ENCODE peak calls at places on chromosome 11, in six cellular contexts. R is dorsolateral prefrontal cortex, Z is A549, W is epithelial cell of esophagus, P is Calu3, L is foreskin melanocyte. I is an unnamed sample.

GRCh38 chr11:107898270-107898669 is 30.0 kb upstream of the RAB39A start:
- DNase-seq in W (peak; percentile 66), P (no peak), Z (peak; percentile 8), L (peak; percentile 9), R (no peak), I (peak; percentile 7)

GRCh38 chr11:44326615-44327475 is 16.9 kb upstream of the ALX4 start:
- DNase-seq in W (peak; percentile 18), R (no peak), Z (no peak), L (no peak), P (no peak), I (no peak)

GRCh38 chr11:36041988-36042606 is 98.2 kb downstream of the LDLRAD3 start:
- DNase-seq in L (no peak), R (no peak), Z (no peak), W (peak; percentile 20), P (peak; percentile 6), I (no peak)

GRCh38 chr11:133082851-133083488 is 449.3 kb downstream of the OPCML start:
- DNase-seq in W (peak; percentile 29), Z (peak; percentile 11), P (no peak), L (peak; percentile 38), R (peak; percentile 85), I (peak; percentile 63)

GRCh38 chr11:7545611-7546010 is 31.8 kb downstream of the PPFIBP2 start:
- DNase-seq in L (no peak), P (no peak), R (no peak), W (no peak), Z (no peak), I (no peak)

GRCh38 chr11:33931032-33931431 is 39.2 kb upstream of the LMO2 start:
- DNase-seq in R (no peak), W (peak; percentile 70), P (no peak), Z (no peak), L (no peak), I (no peak)

GRCh38 chr11:74466916-74467885 is at the start of gene KCNE3:
- DNase-seq in L (no peak), Z (no peak), W (no peak), P (peak; percentile 13), R (no peak), I (no peak)

GRCh38 chr11:789951-790350 is at the start of gene CEND1:
- DNase-seq in P (no peak), Z (peak; percentile 44), R (peak; percentile 84), L (no peak), W (peak; percentile 44), I (peak; percentile 72)

GRCh38 chr11:47236482-47236881 is 12.1 kb downstream of the ACP2 start:
- DNase-seq in P (no peak), Z (no peak), R (no peak), W (peak; percentile 76), L (no peak), I (no peak)

GRCh38 chr11:40215605-40216004 is 1243.8 kb downstream of the LRRC4C start:
- DNase-seq in L (no peak), R (no peak), P (no peak), Z (no peak), W (no peak), I (no peak)

GRCh38 chr11:17529814-17530162 is 14.4 kb downstream of the USH1C start:
- DNase-seq in P (no peak), W (no peak), R (no peak), Z (no peak), L (no peak), I (no peak)

GRCh38 chr11:114140826-114141225 is 81.3 kb downstream of the ZBTB16 start:
- DNase-seq in W (no peak), R (no peak), L (no peak), P (no peak), Z (no peak), I (no peak)

GRCh38 chr11:122850076-122850631 is 11.9 kb downstream of the CRTAM start:
- DNase-seq in P (no peak), Z (no peak), W (peak; percentile 45), L (no peak), R (no peak), I (no peak)

GRCh38 chr11:68439355-68440065 is 21.0 kb upstream of the PPP6R3 start:
- DNase-seq in P (no peak), W (no peak), L (no peak), Z (no peak), R (no peak), I (no peak)

GRCh38 chr11:17558916-17559315 is 11.9 kb downstream of the OTOG start:
- DNase-seq in P (no peak), L (no peak), R (peak; percentile 27), Z (no peak), W (no peak), I (no peak)

GRCh38 chr11:93727985-93728791 is 13.1 kb downstream of the TAF1D start:
- DNase-seq in R (no peak), W (peak; percentile 18), L (no peak), Z (no peak), P (no peak), I (no peak)

GRCh38 chr11:28963189-28963588 is 855.0 kb downstream of the METTL15 start:
- DNase-seq in P (no peak), L (no peak), Z (no peak), R (no peak), W (peak; percentile 82), I (no peak)

GRCh38 chr11:103125462-103125861 is 16.2 kb downstream of the DYNC2H1 start:
- DNase-seq in P (no peak), L (no peak), Z (no peak), W (peak; percentile 12), R (no peak), I (no peak)

GRCh38 chr11:40722179-40722795 is 737.2 kb downstream of the LRRC4C start:
- DNase-seq in P (no peak), R (no peak), L (no peak), Z (peak; percentile 2), W (peak; percentile 52), I (no peak)

GRCh38 chr11:19561011-19561410 is 151.6 kb upstream of the NAV2 start:
- DNase-seq in R (no peak), W (no peak), L (peak; percentile 69), Z (no peak), P (no peak), I (no peak)

GRCh38 chr11:61815790-61816735 is 740 bp downstream of the FADS1 start:
- DNase-seq in W (peak; percentile 80), Z (peak; percentile 67), P (peak; percentile 66), R (peak; percentile 69), L (peak; percentile 68), I (peak; percentile 57)

I was measured in amygdala.